ENCODE peak calls at places on chromosomes 11 and 22, in six cellular contexts. One of them, this sample, is unnamed.

GRCh38 chr22:28582806-28583205 is 96.8 kb downstream of the TTC28 start:
- DNase-seq in heart left ventricle: no peak
- DNase-seq in NCI-H2107: no peak
- DNase-seq in prostate gland: no peak
- DNase-seq in activated naive CD8-positive, alpha-beta T cell treated with anti-CD3 and anti-CD28 coated beads for 36 hours: no peak
- DNase-seq in stimulated activated CD4-positive, alpha-beta T cell treated with anti-CD3 and anti-CD28 coated beads, Interleukin-4, amount 100 ng/mL, for 48 hours: no peak
- DNase-seq in this sample: no peak

GRCh38 chr11:27249208-27249509 is 113.9 kb downstream of the CCDC34 start:
- DNase-seq in heart left ventricle: no peak
- DNase-seq in NCI-H2107: no peak
- DNase-seq in prostate gland: no peak
- DNase-seq in activated naive CD8-positive, alpha-beta T cell treated with anti-CD3 and anti-CD28 coated beads for 36 hours: no peak
- DNase-seq in stimulated activated CD4-positive, alpha-beta T cell treated with anti-CD3 and anti-CD28 coated beads, Interleukin-4, amount 100 ng/mL, for 48 hours: no peak
- DNase-seq in this sample: no peak

GRCh38 chr22:36079041-36079440 is 50.4 kb upstream of the RBFOX2 start:
- DNase-seq in heart left ventricle: no peak
- DNase-seq in NCI-H2107: no peak
- DNase-seq in prostate gland: no peak
- DNase-seq in activated naive CD8-positive, alpha-beta T cell treated with anti-CD3 and anti-CD28 coated beads for 36 hours: no peak
- DNase-seq in stimulated activated CD4-positive, alpha-beta T cell treated with anti-CD3 and anti-CD28 coated beads, Interleukin-4, amount 100 ng/mL, for 48 hours: no peak
- DNase-seq in this sample: no peak

GRCh38 chr22:30262917-30263741 is 3.5 kb downstream of the OSM start:
- DNase-seq in heart left ventricle: peak
- DNase-seq in NCI-H2107: peak
- DNase-seq in prostate gland: peak
- DNase-seq in activated naive CD8-positive, alpha-beta T cell treated with anti-CD3 and anti-CD28 coated beads for 36 hours: peak
- DNase-seq in stimulated activated CD4-positive, alpha-beta T cell treated with anti-CD3 and anti-CD28 coated beads, Interleukin-4, amount 100 ng/mL, for 48 hours: peak
- DNase-seq in this sample: peak

GRCh38 chr11:46001427-46002049 is 79.1 kb downstream of the LARGE2 start:
- DNase-seq in heart left ventricle: no peak
- DNase-seq in NCI-H2107: no peak
- DNase-seq in prostate gland: no peak
- DNase-seq in activated naive CD8-positive, alpha-beta T cell treated with anti-CD3 and anti-CD28 coated beads for 36 hours: no peak
- DNase-seq in stimulated activated CD4-positive, alpha-beta T cell treated with anti-CD3 and anti-CD28 coated beads, Interleukin-4, amount 100 ng/mL, for 48 hours: no peak
- DNase-seq in this sample: no peak

GRCh38 chr22:45587638-45588481 is 83.8 kb upstream of the ATXN10 start:
- DNase-seq in heart left ventricle: no peak
- DNase-seq in NCI-H2107: no peak
- DNase-seq in prostate gland: no peak
- DNase-seq in activated naive CD8-positive, alpha-beta T cell treated with anti-CD3 and anti-CD28 coated beads for 36 hours: no peak
- DNase-seq in stimulated activated CD4-positive, alpha-beta T cell treated with anti-CD3 and anti-CD28 coated beads, Interleukin-4, amount 100 ng/mL, for 48 hours: no peak
- DNase-seq in this sample: no peak

GRCh38 chr11:61750631-61751273 is 1.7 kb upstream of the MYRF start:
- DNase-seq in heart left ventricle: no peak
- DNase-seq in NCI-H2107: no peak
- DNase-seq in prostate gland: no peak
- DNase-seq in activated naive CD8-positive, alpha-beta T cell treated with anti-CD3 and anti-CD28 coated beads for 36 hours: no peak
- DNase-seq in stimulated activated CD4-positive, alpha-beta T cell treated with anti-CD3 and anti-CD28 coated beads, Interleukin-4, amount 100 ng/mL, for 48 hours: no peak
- DNase-seq in this sample: no peak

GRCh38 chr11:10798330-10798980 is 10.3 kb downstream of the EIF4G2 start:
- DNase-seq in heart left ventricle: no peak
- DNase-seq in NCI-H2107: no peak
- DNase-seq in prostate gland: no peak
- DNase-seq in activated naive CD8-positive, alpha-beta T cell treated with anti-CD3 and anti-CD28 coated beads for 36 hours: no peak
- DNase-seq in stimulated activated CD4-positive, alpha-beta T cell treated with anti-CD3 and anti-CD28 coated beads, Interleukin-4, amount 100 ng/mL, for 48 hours: no peak
- DNase-seq in this sample: no peak

GRCh38 chr11:125317416-125317815 is 152.9 kb downstream of the PKNOX2 start:
- DNase-seq in heart left ventricle: no peak
- DNase-seq in NCI-H2107: no peak
- DNase-seq in prostate gland: no peak
- DNase-seq in activated naive CD8-positive, alpha-beta T cell treated with anti-CD3 and anti-CD28 coated beads for 36 hours: no peak
- DNase-seq in stimulated activated CD4-positive, alpha-beta T cell treated with anti-CD3 and anti-CD28 coated beads, Interleukin-4, amount 100 ng/mL, for 48 hours: no peak
- DNase-seq in this sample: no peak

GRCh38 chr22:42431401-42432019 is 693 bp downstream of the NFAM1 start:
- DNase-seq in heart left ventricle: no peak
- DNase-seq in NCI-H2107: no peak
- DNase-seq in prostate gland: no peak
- DNase-seq in activated naive CD8-positive, alpha-beta T cell treated with anti-CD3 and anti-CD28 coated beads for 36 hours: no peak
- DNase-seq in stimulated activated CD4-positive, alpha-beta T cell treated with anti-CD3 and anti-CD28 coated beads, Interleukin-4, amount 100 ng/mL, for 48 hours: no peak
- DNase-seq in this sample: no peak

GRCh38 chr11:117931971-117932370 is 2.8 kb upstream of the TMPRSS13 start:
- DNase-seq in heart left ventricle: no peak
- DNase-seq in NCI-H2107: no peak
- DNase-seq in prostate gland: no peak
- DNase-seq in activated naive CD8-positive, alpha-beta T cell treated with anti-CD3 and anti-CD28 coated beads for 36 hours: peak
- DNase-seq in stimulated activated CD4-positive, alpha-beta T cell treated with anti-CD3 and anti-CD28 coated beads, Interleukin-4, amount 100 ng/mL, for 48 hours: peak
- DNase-seq in this sample: peak

This sample was measured in activated T-cell treated with anti-CD3 and anti-CD28 coated beads for 24 hours.